ENCODE peak calls at places on chromosomes 13 and 19, in five cellular contexts. G is activated CD4-positive, CD25-positive, alpha-beta regulatory T cell; T is EH; R is Calu3; V is stimulated activated CD8-positive, alpha-beta memory T cell treated with anti-CD3 and anti-CD28 coated beads, Interleukin-15, amount 100 ng/mL, for 4 hours. P is an unnamed sample.

GRCh38 chr13:28464861-28465260 is 30.1 kb downstream of the FLT1 start:
- DNase-seq in V (no peak), T (no peak), G (no peak), R (no peak), P (no peak)

GRCh38 chr13:108214511-108215383 is 589 bp downstream of the LIG4 start:
- DNase-seq in G (no peak), T (peak), R (no peak), V (no peak), P (peak)

GRCh38 chr19:14798760-14799159 is 20.4 kb upstream of the ADGRE2 start:
- DNase-seq in T (no peak), V (no peak), R (no peak), G (no peak), P (no peak)

GRCh38 chr19:44909775-44910174 is 4.2 kb downstream of the APOE start:
- DNase-seq in G (no peak), T (no peak), V (no peak), R (no peak), P (no peak)

GRCh38 chr19:5621945-5622464 is 571 bp downstream of the SAFB2 start:
- DNase-seq in G (no peak), R (peak), V (peak), T (no peak), P (peak)

GRCh38 chr13:29039212-29039611 is 219.1 kb downstream of the MTUS2 start:
- DNase-seq in V (no peak), T (no peak), G (no peak), R (no peak), P (no peak)

GRCh38 chr19:57026476-57026875 is 93.3 kb upstream of the USP29 start:
- DNase-seq in T (no peak), R (no peak), G (no peak), V (no peak), P (no peak)

GRCh38 chr19:11152318-11153062 is 3.1 kb downstream of the SPC24 start:
- DNase-seq in T (peak), R (no peak), V (no peak), G (no peak), P (no peak)

GRCh38 chr19:19552811-19553210 is 14.7 kb downstream of the CILP2 start:
- DNase-seq in G (no peak), V (no peak), R (peak), T (peak), P (peak)

GRCh38 chr19:18254546-18255500 is 19.4 kb downstream of the IQCN start:
- DNase-seq in G (no peak), R (peak), V (no peak), T (no peak), P (no peak)

GRCh38 chr13:59690857-59691500 is 472.7 kb downstream of the DIAPH3 start:
- DNase-seq in R (no peak), V (no peak), G (no peak), T (peak), P (no peak)

GRCh38 chr19:1917926-1918325 is 12.7 kb downstream of the ADAT3 start:
- DNase-seq in T (no peak), V (no peak), R (no peak), G (no peak), P (no peak)

GRCh38 chr13:110110783-110111182 is 196.2 kb downstream of the COL4A1 start:
- DNase-seq in T (no peak), V (no peak), R (no peak), G (no peak), P (no peak)

GRCh38 chr19:3572855-3573161 is at the start of gene HMG20B:
- DNase-seq in R (no peak), G (no peak), T (no peak), V (no peak), P (no peak)

P was measured in hepatocyte.